ENCODE peak calls at places on chromosomes 3 and 15, in six cellular contexts. K is tibial artery, Z is right atrium auricular region, M is suprapubic skin, O is breast epithelium, W is ovary. U is an unnamed sample.

GRCh38 chr3:126419886-126420786 is 25.4 kb downstream of the CFAP100 start:
- DNase-seq in W (no peak), M (no peak), O (peak), Z (no peak), K (no peak), U (no peak)

GRCh38 chr15:46786886-46787285 is 930.4 kb upstream of the SEMA6D start:
- DNase-seq in K (no peak), O (no peak), Z (no peak), W (no peak), M (no peak), U (no peak)

GRCh38 chr3:30610702-30611410 is 4.5 kb downstream of the TGFBR2 start:
- DNase-seq in K (no peak), O (no peak), W (no peak), Z (no peak), M (no peak), U (no peak)

GRCh38 chr3:23341147-23341838 is 138.2 kb downstream of the UBE2E2 start:
- DNase-seq in W (no peak), Z (no peak), M (no peak), O (no peak), K (no peak), U (no peak)

GRCh38 chr15:65085990-65086679 is 9.6 kb downstream of the KBTBD13 start:
- DNase-seq in M (no peak), W (no peak), Z (no peak), O (no peak), K (peak), U (no peak)

GRCh38 chr15:96337991-96338771 is 7.7 kb downstream of the NR2F2 start:
- DNase-seq in W (no peak), M (no peak), K (no peak), Z (no peak), O (no peak), U (no peak)

GRCh38 chr15:63530762-63531299 is 26.4 kb downstream of the USP3 start:
- DNase-seq in K (no peak), O (no peak), W (no peak), M (no peak), Z (no peak), U (no peak)

GRCh38 chr15:46921906-46922305 is 795.4 kb upstream of the SEMA6D start:
- DNase-seq in O (no peak), K (no peak), M (no peak), W (no peak), Z (no peak), U (no peak)

GRCh38 chr3:99639579-99639978 is 1.2 kb downstream of the COL8A1 start:
- DNase-seq in W (no peak), Z (no peak), O (no peak), K (no peak), M (no peak), U (no peak)

GRCh38 chr3:134378384-134378783 is 4.1 kb upstream of the AMOTL2 start:
- DNase-seq in Z (peak), O (peak), W (no peak), K (peak), M (peak), U (peak)

GRCh38 chr15:54519577-54519976 is 541.3 kb downstream of the UNC13C start:
- DNase-seq in K (no peak), M (no peak), Z (no peak), W (no peak), O (no peak), U (no peak)

GRCh38 chr3:169812124-169812843 is 386 bp upstream of the LRRIQ4 start:
- DNase-seq in O (peak), W (peak), Z (peak), M (no peak), K (peak), U (peak)
- H3K27ac ChIP-seq in O (peak), W (peak), Z (peak), M (peak), K (peak), U (peak)

GRCh38 chr3:107235923-107236315 is 141.3 kb upstream of the CCDC54 start:
- DNase-seq in Z (no peak), W (no peak), O (no peak), M (no peak), K (no peak), U (no peak)
- H3K4me3 ChIP-seq in Z (peak), W (peak), O (peak), M (peak), K (peak), U (peak)

GRCh38 chr15:74384566-74385441 is 17.4 kb upstream of the CYP11A1 start:
- DNase-seq in M (no peak), K (no peak), Z (no peak), W (no peak), O (no peak), U (no peak)

GRCh38 chr15:74385442-74386132 is 18.1 kb upstream of the CYP11A1 start:
- DNase-seq in W (no peak), M (no peak), O (no peak), Z (no peak), K (no peak), U (no peak)

GRCh38 chr15:74383286-74383685 is 15.8 kb upstream of the CYP11A1 start:
- DNase-seq in M (no peak), Z (no peak), K (no peak), O (no peak), W (no peak), U (no peak)

GRCh38 chr15:74382004-74382816 is 14.8 kb upstream of the CYP11A1 start:
- DNase-seq in K (peak), M (no peak), O (peak), Z (peak), W (peak), U (peak)

DNA sequence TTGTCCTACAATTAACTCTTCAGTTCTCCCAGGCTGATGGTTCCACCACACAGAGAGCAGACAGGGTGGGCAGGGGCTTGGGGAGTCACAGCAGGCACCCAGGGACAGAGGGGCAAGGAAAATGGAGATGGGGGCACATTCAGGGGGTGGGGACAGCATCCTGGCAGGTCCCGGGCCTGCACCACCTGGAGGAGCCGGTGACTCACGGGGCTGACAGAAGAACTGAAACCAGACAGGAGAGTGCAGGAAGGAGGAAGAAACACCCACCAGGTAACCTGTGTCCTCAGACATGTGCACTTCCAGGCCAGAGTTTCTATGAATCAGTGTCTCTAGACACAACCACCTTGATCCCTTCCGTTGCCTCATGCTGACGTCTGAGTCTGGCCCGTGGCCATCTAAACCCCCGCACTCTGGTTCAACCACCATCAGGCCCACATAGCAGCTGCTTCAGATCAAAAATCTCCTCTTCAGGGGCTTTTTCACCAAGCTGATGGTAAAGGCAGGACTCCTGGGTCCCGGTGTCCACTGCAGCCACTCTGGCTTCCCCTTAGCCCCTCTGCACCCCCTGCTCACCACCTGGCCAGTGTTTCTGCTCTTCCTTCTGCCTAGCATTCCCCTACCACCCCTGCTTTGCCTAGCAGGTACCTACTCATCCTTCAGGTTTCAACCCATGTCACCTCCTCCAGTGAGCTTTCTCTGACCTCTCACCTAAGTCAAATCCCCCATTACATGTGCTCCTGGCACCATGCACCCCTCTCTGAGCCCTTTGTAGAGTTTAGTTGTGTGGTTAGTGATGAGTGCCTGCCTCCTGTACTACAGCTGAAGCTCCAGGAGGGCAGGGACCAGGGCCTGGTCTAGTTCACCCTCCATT is 16.5 kb upstream of the CYP11A1 start:
- DNase-seq in O (no peak), Z (no peak), K (no peak), M (no peak), W (no peak), U (peak)
- H3K27ac ChIP-seq in O (peak), Z (no peak), K (no peak), M (no peak), W (no peak), U (no peak)

GRCh38 chr3:71066849-71067261 is 516.7 kb downstream of the FOXP1 start:
- DNase-seq in K (no peak), M (no peak), O (no peak), Z (peak), W (no peak), U (no peak)
- H3K4me3 ChIP-seq in K (peak), M (no peak), O (peak), Z (no peak), W (no peak), U (no peak)

GRCh38 chr3:175269394-175269793 is 410.3 kb downstream of the NAALADL2 start:
- DNase-seq in M (no peak), O (no peak), K (no peak), Z (no peak), W (no peak), U (no peak)

GRCh38 chr3:175266993-175267960 is 408.1 kb downstream of the NAALADL2 start:
- DNase-seq in Z (no peak), K (no peak), O (no peak), M (no peak), W (no peak), U (no peak)

GRCh38 chr3:175270199-175270837 is 411.2 kb downstream of the NAALADL2 start:
- DNase-seq in M (no peak), K (no peak), Z (no peak), W (no peak), O (no peak), U (no peak)

GRCh38 chr3:175266478-175266877 is 407.3 kb downstream of the NAALADL2 start:
- DNase-seq in O (no peak), Z (no peak), M (no peak), W (no peak), K (no peak), U (no peak)
- H3K27ac ChIP-seq in O (no peak), Z (no peak), M (no peak), W (no peak), K (no peak), U (no peak)